ENCODE peak calls at places on chromosomes 13 and 19, in six cellular contexts. Y is immature natural killer cell; R is NCI-H446 treated with DMSO at 0.1 percent for 48 hours; I is kidney; L is pancreas; U is activated gamma-delta T cell treated with anti-CD3 and anti-CD28 coated beads, Interleukin-2, amount 50 U/mL, for 16 hours. W is an unnamed sample.

GRCh38 chr13:31261241-31261640 is 61.5 kb downstream of the B3GLCT start:
- DNase-seq in R (no peak), L (no peak), Y (no peak), I (no peak), U (no peak), W (no peak)

GRCh38 chr19:40525234-40526051 is 51.2 kb upstream of the SHKBP1 start:
- DNase-seq in R (no peak), I (peak), Y (no peak), L (no peak), U (no peak), W (no peak)

GRCh38 chr19:38944981-38945506 is 14.3 kb downstream of the MRPS12 start:
- DNase-seq in U (no peak), L (no peak), R (no peak), Y (no peak), I (peak), W (no peak)

GRCh38 chr19:23539499-23539898 is 144.2 kb upstream of the ZNF91 start:
- DNase-seq in L (no peak), Y (no peak), U (no peak), R (no peak), I (no peak), W (no peak)

GRCh38 chr19:44869728-44870470 is 21.2 kb upstream of the TOMM40 start:
- DNase-seq in L (no peak), U (no peak), Y (no peak), I (no peak), R (no peak), W (peak)

GRCh38 chr19:5352229-5352763 is 11.7 kb upstream of the PTPRS start:
- DNase-seq in U (no peak), L (no peak), I (no peak), R (peak), Y (no peak), W (no peak)

GRCh38 chr13:30466358-30466714 is 600 bp upstream of the HMGB1 start:
- DNase-seq in Y (no peak), L (no peak), U (no peak), I (no peak), R (no peak), W (no peak)

GRCh38 chr19:21022996-21023395 is 2.5 kb downstream of the ZNF430 start:
- DNase-seq in Y (no peak), R (no peak), L (no peak), U (peak), I (no peak), W (no peak)

GRCh38 chr19:12676384-12676792 is 5.3 kb downstream of the DHPS start:
- DNase-seq in R (no peak), Y (peak), U (peak), L (peak), I (peak), W (peak)

W was measured in sciatic nerve.